ENCODE peak calls at places on chromosomes 11 and 22, in six cellular contexts. M, K, P, U, D and O are unnamed samples.

GRCh38 chr11:93005239-93005638 is 35.8 kb downstream of the MTNR1B start:
- DNase-seq in M (no peak), P (peak), D (no peak), K (peak), U (no peak), O (no peak)

GRCh38 chr11:117005758-117006157 is 92.5 kb downstream of the SIK3 start:
- DNase-seq in D (no peak), K (no peak), U (no peak), M (no peak), P (no peak), O (no peak)

GRCh38 chr22:42613869-42614268 is 814 bp downstream of the POLDIP3 start:
- DNase-seq in K (no peak), U (no peak), P (no peak), D (no peak), M (no peak), O (no peak)

GRCh38 chr11:111378773-111379499 is at the start of gene POU2AF1:
- DNase-seq in P (no peak), D (peak), K (peak), U (no peak), M (peak), O (no peak)

GRCh38 chr11:60978546-60979380 is 7.3 kb downstream of the CD6 start:
- DNase-seq in D (no peak), P (no peak), U (no peak), M (no peak), K (peak), O (no peak)

GRCh38 chr11:72696866-72697428 is 22.7 kb upstream of the PDE2A start:
- DNase-seq in D (no peak), P (peak), U (peak), K (no peak), M (peak), O (no peak)

GRCh38 chr11:41116970-41117369 is 342.5 kb downstream of the LRRC4C start:
- DNase-seq in U (no peak), D (no peak), K (no peak), M (no peak), P (no peak), O (no peak)

GRCh38 chr11:111542606-111543275 is 2.2 kb downstream of the LAYN start:
- DNase-seq in D (no peak), P (no peak), M (no peak), U (no peak), K (no peak), O (no peak)

GRCh38 chr11:11157201-11157600 is 195.8 kb downstream of the CSNK2A3 start:
- DNase-seq in P (peak), K (no peak), M (no peak), U (no peak), D (peak), O (peak)

GRCh38 chr22:39690901-39691620 is 120.5 kb downstream of the CACNA1I start:
- DNase-seq in D (no peak), M (no peak), K (no peak), U (no peak), P (peak), O (peak)

GRCh38 chr11:92978226-92979111 is 9.0 kb downstream of the MTNR1B start:
- DNase-seq in K (no peak), P (no peak), U (peak), M (peak), D (no peak), O (no peak)

GRCh38 chr22:36814796-36815195 is 2.0 kb downstream of the PVALB start:
- DNase-seq in D (no peak), P (peak), K (no peak), M (no peak), U (no peak), O (no peak)

GRCh38 chr11:69868871-69869270 is 49.7 kb upstream of the FGF3 start:
- DNase-seq in U (no peak), D (no peak), M (no peak), P (no peak), K (no peak), O (no peak)

GRCh38 chr11:122512688-122513087 is 142.8 kb upstream of the UBASH3B start:
- DNase-seq in K (no peak), M (no peak), D (no peak), P (no peak), U (no peak), O (no peak)

GRCh38 chr11:77179681-77180080 is 51.6 kb downstream of the MYO7A start:
- DNase-seq in M (no peak), D (no peak), K (no peak), U (no peak), P (no peak), O (no peak)

GRCh38 chr11:73597340-73597955 is 464 bp downstream of the FAM168A start:
- DNase-seq in M (no peak), K (peak), P (no peak), D (no peak), U (peak), O (no peak)

GRCh38 chr22:24969588-24970301 is 17.2 kb downstream of the KIAA1671 start:
- DNase-seq in D (no peak), P (no peak), M (peak), U (peak), K (no peak), O (no peak)

GRCh38 chr22:32106930-32107329 is 52.2 kb downstream of the C22orf42 start:
- DNase-seq in M (no peak), K (peak), D (no peak), P (peak), U (no peak), O (peak)

GRCh38 chr11:61163714-61164609 is 2.7 kb upstream of the VPS37C start:
- DNase-seq in K (no peak), M (no peak), U (peak), D (no peak), P (no peak), O (no peak)

GRCh38 chr22:42969348-42969975 is 45.5 kb downstream of the PACSIN2 start:
- DNase-seq in D (no peak), P (no peak), K (no peak), U (no peak), M (no peak), O (no peak)

GRCh38 chr11:1632053-1632714 is 2.6 kb downstream of the KRTAP5-5 start:
- DNase-seq in D (no peak), M (no peak), P (no peak), K (no peak), U (no peak), O (no peak)

GRCh38 chr11:106087815-106088435 is 10.5 kb downstream of the AASDHPPT start:
- DNase-seq in U (peak), K (peak), P (peak), M (peak), D (no peak), O (peak)

GRCh38 chr11:1937616-1938342 is 9.4 kb upstream of the MRPL23 start:
- DNase-seq in K (no peak), P (peak), M (no peak), D (no peak), U (peak), O (no peak)

GRCh38 chr22:23182289-23183106 is 2.2 kb downstream of the BCR start:
- DNase-seq in M (no peak), P (peak), U (peak), D (no peak), K (peak), O (no peak)

GRCh38 chr22:22902247-22902962 is 14.8 kb downstream of the IGLL5 start:
- DNase-seq in M (no peak), K (no peak), P (no peak), U (no peak), D (no peak), O (no peak)

GRCh38 chr11:47179655-47179991 is 2.9 kb upstream of the ARFGAP2 start:
- DNase-seq in D (no peak), K (no peak), P (peak), M (no peak), U (peak), O (peak)

GRCh38 chr11:57217053-57217452 is 20.0 kb downstream of the APLNR start:
- DNase-seq in P (no peak), D (no peak), K (no peak), M (peak), U (peak), O (no peak)

GRCh38 chr11:12110714-12111481 is 508 bp downstream of the MICAL2 start:
- DNase-seq in U (peak), P (peak), D (no peak), M (peak), K (no peak), O (no peak)

GRCh38 chr11:73655686-73656085 is 9.3 kb downstream of the PLEKHB1 start:
- DNase-seq in P (no peak), U (no peak), K (no peak), M (no peak), D (no peak), O (no peak)

GRCh38 chr22:27270818-27271510 is 530.6 kb downstream of the MN1 start:
- DNase-seq in M (peak), P (no peak), K (no peak), U (peak), D (no peak), O (no peak)

GRCh38 chr22:19821523-19822300 is 33.0 kb downstream of the GNB1L start:
- DNase-seq in U (no peak), D (no peak), K (no peak), P (no peak), M (no peak), O (no peak)

GRCh38 chr11:87039371-87039770 is 1.6 kb downstream of the TMEM135 start:
- DNase-seq in P (no peak), U (no peak), K (no peak), M (no peak), D (no peak), O (no peak)

GRCh38 chr11:87036756-87037449 is 831 bp upstream of the TMEM135 start:
- DNase-seq in U (peak), D (peak), P (no peak), K (no peak), M (no peak), O (no peak)

GRCh38 chr11:87038235-87038960 is 664 bp downstream of the TMEM135 start:
- DNase-seq in K (no peak), M (no peak), U (no peak), D (no peak), P (no peak), O (no peak)

GRCh38 chr11:87035976-87036583 is 1.7 kb upstream of the TMEM135 start:
- DNase-seq in U (no peak), D (no peak), M (no peak), K (no peak), P (no peak), O (no peak)

GRCh38 chr11:87037450-87038234 is at the start of gene TMEM135:
- DNase-seq in P (peak), M (peak), K (peak), U (peak), D (peak), O (peak)
- TF ChIP-seq CTCF in P (no peak), M (peak), K (no peak), U (no peak), D (no peak), O (peak)

GRCh38 chr11:86408845-86409244 is 34.2 kb downstream of the CCDC81 start:
- DNase-seq in P (no peak), M (no peak), D (no peak), U (no peak), K (peak), O (no peak)
- TF ChIP-seq CTCF in P (no peak), M (no peak), D (no peak), U (no peak), K (peak), O (peak)

GRCh38 chr11:78187366-78188011 is 937 bp downstream of the KCTD21 start:
- DNase-seq in P (no peak), U (peak), K (peak), M (no peak), D (no peak), O (no peak)
- TF ChIP-seq CTCF in P (no peak), U (no peak), K (no peak), M (no peak), D (no peak), O (no peak)

GRCh38 chr11:36155770-36156485 is 133.3 kb downstream of the COMMD9 start:
- DNase-seq in D (no peak), M (no peak), P (no peak), U (no peak), K (no peak), O (no peak)
- TF ChIP-seq CTCF in D (no peak), M (no peak), P (no peak), U (no peak), K (no peak), O (no peak)